ENCODE peak calls at places on chromosomes 1 and 21, in four cellular contexts. Y is neural crest cell, G is GM20000, U is K562. P is an unnamed sample.

GRCh38 chr1:222754386-222755139 is 17.6 kb downstream of the FAM177B start:
- DNase-seq in Y (no peak), U (no peak), G (no peak), P (peak)

GRCh38 chr1:197799271-197799670 is 24.0 kb upstream of the DENND1B start:
- DNase-seq in U (no peak), Y (no peak), G (no peak), P (no peak)

GRCh38 chr1:222065234-222065633 is 323.3 kb upstream of the DUSP10 start:
- DNase-seq in G (no peak), Y (no peak), U (no peak), P (no peak)

GRCh38 chr1:172497230-172497629 is 35.7 kb upstream of the SUCO start:
- DNase-seq in U (no peak), Y (peak), G (no peak), P (peak)

GRCh38 chr1:54559771-54560231 is 11.8 kb downstream of the ACOT11 start:
- DNase-seq in U (no peak), Y (no peak), G (no peak), P (no peak)

GRCh38 chr1:89259283-89259971 is 13.2 kb downstream of the GBP5 start:
- DNase-seq in U (no peak), G (no peak), Y (no peak), P (no peak)

GRCh38 chr1:93143136-93143535 is 37.1 kb downstream of the TMED5 start:
- DNase-seq in G (peak), Y (no peak), U (no peak), P (no peak)

GRCh38 chr1:109802901-109803561 is 39.3 kb upstream of the EPS8L3 start:
- DNase-seq in Y (no peak), U (no peak), G (no peak), P (no peak)

GRCh38 chr1:57464756-57465155 is 40.9 kb upstream of the DAB1 start:
- DNase-seq in Y (no peak), U (no peak), G (no peak), P (no peak)

GRCh38 chr1:3219005-3219724 is 150.2 kb downstream of the PRDM16 start:
- DNase-seq in Y (peak), U (no peak), G (no peak), P (no peak)

GRCh38 chr1:169572184-169572583 is 14.1 kb downstream of the F5 start:
- DNase-seq in U (no peak), G (no peak), Y (no peak), P (no peak)

GRCh38 chr1:182784556-182785171 is 4.9 kb upstream of the NPL start:
- DNase-seq in Y (no peak), U (peak), G (peak), P (peak)

DNA sequence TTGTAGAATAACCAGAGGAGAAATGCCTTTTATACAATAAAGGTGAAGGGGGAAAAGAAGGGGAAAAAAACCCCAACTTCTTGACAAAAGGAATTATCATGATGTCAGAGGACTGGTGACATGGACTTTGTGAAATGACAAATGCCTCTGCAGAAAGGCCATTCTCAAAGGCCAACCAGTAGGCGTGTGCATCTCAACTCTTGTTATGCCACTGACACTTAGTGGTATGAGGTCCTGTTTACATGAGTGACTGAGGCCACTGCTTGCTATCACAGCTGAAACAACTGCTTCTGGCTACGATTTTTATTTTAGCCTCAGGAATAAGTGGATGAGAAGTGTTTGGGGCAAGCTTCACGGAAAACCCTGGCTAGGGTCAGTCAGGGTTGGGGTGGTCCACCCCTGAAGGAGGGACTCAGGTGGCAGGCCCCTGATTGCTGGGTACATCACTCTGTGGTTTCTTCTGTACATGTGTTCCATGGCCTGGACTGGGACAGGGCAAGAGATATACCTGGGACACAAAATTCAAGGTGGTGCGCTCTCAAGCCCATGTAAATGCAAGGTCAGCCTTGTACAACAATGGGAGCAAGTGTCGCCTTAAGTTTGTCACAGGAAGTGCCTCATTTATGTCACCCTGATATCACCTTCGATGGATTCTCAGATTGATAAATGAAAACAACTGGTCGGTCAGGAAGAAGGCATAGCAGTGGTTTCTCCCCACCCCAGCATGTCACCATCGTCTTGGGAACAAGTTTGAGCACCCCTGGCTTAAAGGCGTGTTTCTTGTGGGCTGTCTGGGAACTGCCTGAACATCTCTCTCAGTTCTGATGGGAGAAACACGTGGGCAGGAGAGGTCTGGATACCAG is 12.3 kb downstream of the RUNX1 start:
- DNase-seq in Y (no peak), U (no peak), G (no peak), P (no peak)
- TF ChIP-seq CTCF in Y (no peak), U (no peak), G (no peak), P (no peak)

GRCh38 chr1:207084241-207084640 is 4.4 kb upstream of the C4BPB start:
- DNase-seq in G (no peak), Y (no peak), U (no peak), P (no peak)

GRCh38 chr1:207081806-207082205 is 6.9 kb upstream of the C4BPB start:
- DNase-seq in Y (no peak), G (no peak), U (no peak), P (no peak)

GRCh38 chr1:207088161-207088560 is 499 bp upstream of the C4BPB start:
- DNase-seq in U (no peak), G (no peak), Y (no peak), P (no peak)

GRCh38 chr1:207085887-207086286 is 2.8 kb upstream of the C4BPB start:
- DNase-seq in G (no peak), U (no peak), Y (no peak), P (no peak)

GRCh38 chr1:207084701-207085180 is 3.9 kb upstream of the C4BPB start:
- DNase-seq in Y (peak), U (peak), G (peak), P (peak)
- TF ChIP-seq CTCF in Y (peak), U (peak), G (peak), P (peak)

GRCh38 chr1:230095938-230096337 is 28.9 kb downstream of the GALNT2 start:
- DNase-seq in G (no peak), Y (no peak), U (no peak), P (no peak)

GRCh38 chr1:230087722-230088115 is 20.7 kb downstream of the GALNT2 start:
- DNase-seq in Y (no peak), U (no peak), G (no peak), P (no peak)

GRCh38 chr1:230094746-230095145 is 27.7 kb downstream of the GALNT2 start:
- DNase-seq in G (no peak), Y (no peak), U (no peak), P (no peak)

GRCh38 chr1:230090194-230090711 is 23.2 kb downstream of the GALNT2 start:
- DNase-seq in U (no peak), G (no peak), Y (no peak), P (no peak)

GRCh38 chr1:230091473-230092231 is 24.6 kb downstream of the GALNT2 start:
- DNase-seq in U (no peak), G (no peak), Y (no peak), P (no peak)
- TF ChIP-seq CTCF in U (peak), G (no peak), Y (no peak), P (no peak)

GRCh38 chr21:37619464-37619974 is 252.9 kb downstream of the DYRK1A start:
- DNase-seq in Y (no peak), G (no peak), U (no peak), P (no peak)
- TF ChIP-seq CTCF in Y (no peak), G (no peak), U (no peak), P (no peak)

DNA sequence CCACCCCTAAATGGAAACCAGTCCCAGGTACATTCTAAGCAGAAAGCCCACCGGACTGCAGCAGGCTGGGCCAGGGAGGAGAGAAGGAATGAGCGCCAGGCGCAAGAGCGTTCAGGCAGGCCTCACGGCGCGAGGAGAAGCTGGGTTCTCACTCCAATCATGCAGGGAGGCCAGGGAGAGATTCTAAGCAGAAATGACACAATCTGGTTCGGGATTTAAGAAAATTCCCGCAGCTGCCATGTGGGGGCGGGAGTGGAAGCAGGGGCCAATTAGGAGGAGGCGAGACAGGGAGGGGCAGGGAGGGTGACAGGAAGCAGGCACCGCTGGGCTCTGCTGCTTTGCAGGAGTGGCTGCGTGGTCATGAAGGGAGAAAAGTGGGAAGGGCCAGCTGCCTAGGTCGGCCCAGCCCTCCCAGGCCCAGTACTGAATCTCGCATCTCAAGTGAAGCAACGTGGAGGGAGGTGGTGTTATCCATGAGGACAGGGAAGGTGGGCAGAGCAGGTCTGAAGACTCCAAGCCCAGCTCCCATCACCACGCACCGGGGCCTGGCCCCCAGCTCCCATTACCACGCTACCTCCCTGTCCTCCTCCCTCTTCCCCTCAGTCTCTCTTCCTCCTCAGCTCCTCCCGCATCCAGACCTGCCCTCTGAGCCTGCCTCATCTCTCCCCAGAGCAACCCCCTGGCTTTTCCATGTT is 11.8 kb downstream of the NPHP4 start:
- DNase-seq in G (no peak), Y (no peak), U (peak), P (no peak)
- TF ChIP-seq CTCF in G (no peak), Y (peak), U (peak), P (peak)

DNA sequence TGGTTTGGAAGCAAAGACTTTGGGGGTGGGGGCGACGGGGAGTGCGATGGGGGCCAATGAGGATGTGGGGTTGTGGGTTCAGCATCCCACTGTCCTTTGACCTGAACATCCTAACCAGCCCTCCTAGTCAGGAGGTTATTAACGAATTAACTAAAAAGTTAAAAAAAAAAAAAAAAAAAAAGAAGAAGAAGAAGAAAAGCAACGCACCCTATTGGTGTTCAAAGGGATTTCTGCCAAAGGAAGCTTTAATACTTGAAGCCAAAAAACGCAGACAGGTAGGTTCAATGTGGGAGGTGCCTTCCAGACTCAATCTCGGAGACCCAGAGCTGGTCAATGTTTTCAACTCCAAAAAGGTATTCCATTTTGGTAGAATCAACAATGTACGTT is 2.2 kb downstream of the CLIC6 start:
- DNase-seq in Y (no peak), G (peak), U (no peak), P (no peak)
- TF ChIP-seq CTCF in Y (no peak), G (no peak), U (no peak), P (no peak)

GRCh38 chr21:33132054-33132453 is 62.1 kb downstream of the OLIG1 start:
- DNase-seq in Y (no peak), U (no peak), G (no peak), P (no peak)
- TF ChIP-seq CTCF in Y (peak), U (peak), G (no peak), P (no peak)

GRCh38 chr1:220529530-220529920 is 1.6 kb downstream of the MARK1 start:
- DNase-seq in Y (no peak), U (no peak), G (no peak), P (no peak)

GRCh38 chr1:220528679-220529529 is 968 bp downstream of the MARK1 start:
- DNase-seq in G (peak), Y (peak), U (no peak), P (no peak)

GRCh38 chr1:220528049-220528678 is at the start of gene MARK1:
- DNase-seq in U (no peak), G (peak), Y (peak), P (no peak)

GRCh38 chr1:220527279-220528048 is 472 bp upstream of the MARK1 start:
- DNase-seq in Y (no peak), U (no peak), G (peak), P (no peak)

DNA sequence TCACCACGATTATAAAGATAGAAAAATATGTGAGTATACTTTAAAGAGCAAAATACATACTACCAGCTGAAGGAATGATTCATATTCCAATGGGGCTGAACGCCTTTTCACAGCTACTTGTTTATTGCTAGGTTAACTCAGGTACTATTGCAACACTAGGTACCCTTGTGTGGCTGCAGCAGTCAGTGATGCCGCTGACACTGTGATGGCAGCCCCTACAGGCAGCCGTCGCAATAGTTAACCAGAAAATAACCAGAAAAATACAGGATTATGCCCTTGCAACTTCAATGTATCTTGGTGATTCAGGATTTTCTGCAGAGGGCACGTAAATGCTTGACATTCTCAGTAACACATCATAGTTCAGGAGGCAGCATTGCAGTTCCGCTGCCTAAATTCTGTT is 1.6 kb upstream of the MARK1 start:
- DNase-seq in U (no peak), Y (no peak), G (no peak), P (no peak)
- TF ChIP-seq CTCF in U (no peak), Y (peak), G (no peak), P (no peak)

P was measured in AG09319.